ENCODE peak calls at places on chromosomes 11 and 22, in six cellular contexts. A is heart right ventricle, K is tibial nerve, F is mesendoderm, U is adrenal gland, T is kidney. P is an unnamed sample.

GRCh38 chr22:20312396-20313191 is 7.3 kb downstream of the DGCR6L start:
- DNase-seq in A (no peak), K (no peak), F (no peak), U (peak; percentile 10), T (peak; percentile 59), P (no peak)

GRCh38 chr11:82775218-82775617 is 41.6 kb upstream of the FAM181B start:
- DNase-seq in A (no peak), K (no peak), F (no peak), U (no peak), T (no peak), P (no peak)

GRCh38 chr22:28728621-28729313 is 12.9 kb downstream of the CHEK2 start:
- DNase-seq in A (no peak), K (no peak), F (no peak), U (no peak), T (no peak), P (no peak)

GRCh38 chr22:20109411-20110358 is 6.2 kb upstream of the RANBP1 start:
- DNase-seq in A (peak; percentile 13), K (no peak), F (no peak), U (no peak), T (peak; percentile 76), P (no peak)

GRCh38 chr22:47053865-47054185 is 291.4 kb downstream of the TBC1D22A start:
- DNase-seq in A (no peak), K (no peak), F (no peak), U (no peak), T (peak; percentile 45), P (no peak)

GRCh38 chr22:46348099-46348695 is 12.7 kb downstream of the TRMU start:
- DNase-seq in A (no peak), K (no peak), F (no peak), U (no peak), T (peak; percentile 42), P (no peak)

GRCh38 chr11:101453682-101454081 is 130.1 kb downstream of the TRPC6 start:
- DNase-seq in A (no peak), K (no peak), F (no peak), U (no peak), T (no peak), P (no peak)

GRCh38 chr11:103923473-103923931 is 112.9 kb upstream of the DDI1 start:
- DNase-seq in A (no peak), K (no peak), F (peak; percentile 89), U (no peak), T (no peak), P (no peak)

GRCh38 chr11:65855927-65856363 is 2.0 kb downstream of the CFL1 start:
- DNase-seq in A (no peak), K (no peak), F (no peak), U (peak; percentile 33), T (no peak), P (no peak)

GRCh38 chr11:73931039-73931645 is 19.7 kb upstream of the DNAJB13 start:
- DNase-seq in A (no peak), K (no peak), F (peak; percentile 97), U (peak; percentile 55), T (no peak), P (no peak)

GRCh38 chr11:112128483-112129121 is 35.3 kb downstream of the IL18 start:
- DNase-seq in A (peak; percentile 18), K (peak; percentile 44), F (no peak), U (peak; percentile 94), T (peak; percentile 80), P (peak; percentile 83)

GRCh38 chr11:113849713-113850112 is 25.7 kb downstream of the USP28 start:
- DNase-seq in A (no peak), K (no peak), F (peak; percentile 21), U (no peak), T (no peak), P (no peak)

GRCh38 chr22:47691152-47691895 is 928.9 kb downstream of the TBC1D22A start:
- DNase-seq in A (no peak), K (no peak), F (no peak), U (no peak), T (no peak), P (no peak)

GRCh38 chr11:67416416-67417335 is 1.2 kb downstream of the CARNS1 start:
- DNase-seq in A (no peak), K (peak; percentile 24), F (peak; percentile 28), U (no peak), T (no peak), P (no peak)

GRCh38 chr11:35088676-35089075 is 50.3 kb upstream of the CD44 start:
- DNase-seq in A (no peak), K (no peak), F (peak; percentile 37), U (no peak), T (no peak), P (no peak)

GRCh38 chr11:108880510-108880909 is 215.6 kb downstream of the DDX10 start:
- DNase-seq in A (no peak), K (no peak), F (no peak), U (no peak), T (no peak), P (no peak)

GRCh38 chr11:46386674-46387073 is 4.9 kb downstream of the CHRM4 start:
- DNase-seq in A (no peak), K (no peak), F (no peak), U (no peak), T (no peak), P (no peak)

GRCh38 chr11:96054870-96055705 is 131.2 kb upstream of the MTMR2 start:
- DNase-seq in A (no peak), K (no peak), F (peak; percentile 71), U (no peak), T (no peak), P (no peak)

GRCh38 chr11:107840120-107840479 is 18.5 kb downstream of the SLC35F2 start:
- DNase-seq in A (no peak), K (peak; percentile 45), F (no peak), U (no peak), T (no peak), P (no peak)

GRCh38 chr22:35537252-35537651 is 3.4 kb upstream of the RASD2 start:
- DNase-seq in A (no peak), K (no peak), F (no peak), U (no peak), T (no peak), P (no peak)

GRCh38 chr22:35540600-35541253 is at the start of gene RASD2:
- DNase-seq in A (peak; percentile 61), K (no peak), F (peak; percentile 54), U (peak; percentile 45), T (no peak), P (no peak)

GRCh38 chr22:35539910-35540599 is 576 bp upstream of the RASD2 start:
- DNase-seq in A (peak; percentile 77), K (no peak), F (peak; percentile 44), U (peak; percentile 46), T (peak; percentile 85), P (no peak)

GRCh38 chr22:35539487-35539886 is 1.1 kb upstream of the RASD2 start:
- DNase-seq in A (no peak), K (no peak), F (no peak), U (no peak), T (no peak), P (no peak)

GRCh38 chr22:35538801-35539321 is 1.8 kb upstream of the RASD2 start:
- DNase-seq in A (no peak), K (no peak), F (peak; percentile 66), U (peak; percentile 65), T (no peak), P (no peak)
- H3K27ac ChIP-seq in A (no peak overlapping the region), K (no peak overlapping the region), F (no peak overlapping the region), U (no peak overlapping the region), T (no peak overlapping the region), P (no peak overlapping the region)

DNA sequence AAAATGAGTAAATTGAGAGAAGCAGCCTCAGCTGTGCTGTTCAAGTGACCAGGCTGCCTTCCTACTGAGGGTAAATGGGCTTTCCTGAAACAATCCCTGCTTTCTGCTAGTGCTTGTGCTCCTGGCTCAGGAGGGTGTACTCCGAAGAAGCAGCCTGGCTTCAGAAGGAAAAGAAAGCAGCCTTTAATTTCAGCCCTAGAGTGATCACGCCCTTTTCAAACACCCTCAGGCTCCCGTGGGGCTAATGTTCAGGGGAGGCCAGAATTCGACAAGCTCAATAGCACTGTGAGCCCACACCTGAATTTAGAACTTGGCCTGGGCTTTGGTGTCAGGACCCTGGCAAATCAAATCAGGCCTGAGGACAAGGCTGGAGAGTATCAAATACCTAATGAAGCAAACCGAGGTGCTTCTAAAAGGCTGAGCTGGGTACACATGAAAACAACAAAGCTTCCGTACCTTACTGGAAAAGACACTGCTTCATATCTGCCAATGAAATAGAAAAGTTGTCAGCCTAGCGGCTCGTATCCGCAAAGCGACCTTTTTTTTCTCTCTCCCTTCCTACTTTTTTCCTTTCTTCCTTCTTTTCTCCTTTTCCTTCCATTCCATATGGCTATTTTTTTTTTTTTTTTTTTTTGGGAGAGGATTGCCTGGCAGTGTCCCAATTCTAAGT is 387.8 kb downstream of the SOX6 start:
- DNase-seq in A (peak; percentile 14), K (no peak), F (peak; percentile 27), U (no peak), T (no peak), P (no peak)
- H3K4me3 ChIP-seq in A (no peak overlapping the region), K (no peak overlapping the region), F (no peak overlapping the region), U (no peak overlapping the region), T (no peak overlapping the region), P (no peak overlapping the region)

GRCh38 chr22:44597616-44598015 is 99.6 kb upstream of the RTL6 start:
- DNase-seq in A (no peak), K (no peak), F (peak; percentile 31), U (no peak), T (no peak), P (no peak)

GRCh38 chr22:44601189-44601588 is 100.8 kb upstream of the PRR5 start:
- DNase-seq in A (no peak), K (no peak), F (no peak), U (no peak), T (no peak), P (no peak)

GRCh38 chr22:44599084-44599483 is 101.1 kb upstream of the RTL6 start:
- DNase-seq in A (no peak), K (no peak), F (no peak), U (no peak), T (no peak), P (no peak)

GRCh38 chr22:44601725-44602124 is 100.3 kb upstream of the PRR5 start:
- DNase-seq in A (no peak), K (no peak), F (no peak), U (no peak), T (no peak), P (no peak)

GRCh38 chr22:44600386-44600785 is 101.6 kb upstream of the PRR5 start:
- DNase-seq in A (no peak), K (no peak), F (no peak), U (no peak), T (no peak), P (no peak)
- H3K4me1 ChIP-seq in A (no peaks in the 10 kb centered on the region), K (peaks cover 6% of the 10 kb centered on the region), F (no peaks in the 10 kb centered on the region), U (no peaks in the 10 kb centered on the region), T (no peaks in the 10 kb centered on the region), P (no peaks in the 10 kb centered on the region)

DNA sequence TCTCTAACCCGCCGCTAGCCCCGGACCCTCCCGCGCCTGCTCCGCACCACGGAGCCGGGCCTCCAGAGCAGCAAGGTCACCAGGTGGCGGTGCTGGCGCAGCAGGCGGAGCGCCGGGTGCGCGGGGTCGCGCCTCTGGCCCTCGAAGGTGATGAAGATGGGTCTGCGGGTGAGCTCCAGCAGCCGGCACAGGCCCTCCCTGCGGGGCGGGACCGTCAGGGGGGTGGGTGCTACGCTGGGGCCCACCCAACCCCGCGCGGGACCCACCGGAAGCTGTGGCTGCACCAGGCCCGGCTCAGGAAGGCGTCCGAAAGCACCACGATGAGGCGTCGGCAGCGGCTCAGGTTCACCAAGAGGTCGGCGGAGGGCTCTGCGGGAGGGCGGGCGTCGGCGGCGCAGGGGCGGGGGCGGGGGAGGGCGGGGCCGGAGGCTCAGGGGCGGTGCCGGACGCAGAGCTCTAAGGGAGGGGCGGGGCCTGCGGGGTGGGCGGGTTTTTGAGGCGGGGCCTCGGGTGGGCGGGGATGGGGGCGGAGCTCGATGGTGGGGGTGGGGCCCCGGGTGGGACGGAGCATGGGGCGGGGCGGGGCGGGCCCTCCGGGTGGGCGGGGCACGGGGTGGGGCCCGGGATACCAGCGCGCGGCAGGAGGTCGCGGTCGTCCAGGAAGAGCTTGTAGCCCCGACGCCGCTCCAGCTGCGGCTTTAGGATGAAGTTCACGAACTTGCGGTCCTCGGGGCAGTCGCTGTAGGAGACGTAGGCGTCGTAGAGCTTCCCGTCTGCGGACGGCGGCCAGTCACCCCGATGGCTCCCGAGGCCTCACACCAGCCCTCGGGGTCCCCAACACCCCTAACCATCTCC is 7.8 kb downstream of the SIGIRR start:
- DNase-seq in A (peak; percentile 85), K (peak; percentile 40), F (peak; percentile 89), U (peak; percentile 77), T (peak; percentile 96), P (peak; percentile 92)
- H3K27ac ChIP-seq in A (peak overlapping the region; percentile 83), K (peak overlapping the region; percentile 91), F (no peak overlapping the region), U (peak overlapping the region; percentile 75), T (peak overlapping the region; percentile 60), P (peak overlapping the region; percentile 35)

P was measured in RWPE2.